ENCODE peak calls at places on chromosomes 3 and 15, in eight cellular contexts. T, D, L, O, B, R, S and N are unnamed samples.

GRCh38 chr3:85939026-85939616 is 980.3 kb downstream of the CADM2 start:
- DNase-seq in T (no peak), B (no peak), D (no peak), R (no peak), S (no peak), L (no peak), O (no peak), N (peak; percentile 45)

GRCh38 chr3:98534734-98535133 is 3.0 kb downstream of the GPR15 start:
- DNase-seq in B (no peak), S (no peak), D (no peak), R (no peak), O (no peak), T (no peak), L (no peak), N (no peak)

GRCh38 chr3:20215636-20216035 is 29.6 kb upstream of the SGO1 start:
- DNase-seq in D (no peak), T (no peak), L (no peak), R (no peak), B (no peak), O (no peak), S (no peak), N (no peak)

GRCh38 chr3:113245775-113246174 is 34.4 kb downstream of the BOC start:
- DNase-seq in D (peak; percentile 64), T (no peak), R (peak; percentile 71), L (no peak), B (no peak), S (no peak), O (peak; percentile 16), N (no peak)

GRCh38 chr3:105722943-105723556 is 145.8 kb downstream of the CBLB start:
- DNase-seq in L (no peak), O (no peak), S (no peak), D (no peak), R (no peak), T (no peak), B (no peak), N (no peak)

GRCh38 chr3:137148406-137148805 is 190.6 kb downstream of the IL20RB start:
- DNase-seq in O (no peak), R (no peak), S (no peak), D (no peak), T (no peak), L (no peak), B (no peak), N (no peak)

GRCh38 chr15:96285715-96286367 is 44.7 kb upstream of the NR2F2 start:
- DNase-seq in T (no peak), O (no peak), B (no peak), S (no peak), D (no peak), L (no peak), R (no peak), N (peak; percentile 63)

GRCh38 chr3:54733079-54733478 is 194.8 kb downstream of the LRTM1 start:
- DNase-seq in O (no peak), T (no peak), S (no peak), D (no peak), R (no peak), B (no peak), L (no peak), N (peak; percentile 59)

GRCh38 chr3:108605028-108605427 is 15.5 kb downstream of the DZIP3 start:
- DNase-seq in O (no peak), L (no peak), D (no peak), R (no peak), S (no peak), B (no peak), T (no peak), N (no peak)

GRCh38 chr3:194007598-194008337 is 128.2 kb upstream of the HES1 start:
- DNase-seq in R (no peak), O (no peak), B (no peak), T (no peak), L (no peak), S (no peak), D (no peak), N (no peak)

GRCh38 chr15:69357773-69358765 is 56.1 kb upstream of the KIF23 start:
- DNase-seq in R (peak; percentile 29), T (no peak), D (peak; percentile 10), S (no peak), L (no peak), O (no peak), B (no peak), N (peak; percentile 56)

GRCh38 chr3:76638006-76638405 is 401.9 kb upstream of the ROBO2 start:
- DNase-seq in L (no peak), B (no peak), O (no peak), D (no peak), S (no peak), T (peak; percentile 13), R (no peak), N (no peak)

GRCh38 chr3:17040322-17040721 is 155.6 kb downstream of the PLCL2 start:
- DNase-seq in O (no peak), S (no peak), L (no peak), D (no peak), T (no peak), R (no peak), B (no peak), N (no peak)

GRCh38 chr15:39641187-39641889 is 60.5 kb downstream of the THBS1 start:
- DNase-seq in S (no peak), D (no peak), T (peak; percentile 63), O (peak; percentile 34), R (no peak), B (no peak), L (no peak), N (no peak)

GRCh38 chr3:17765819-17766472 is 23.5 kb upstream of the TBC1D5 start:
- DNase-seq in R (no peak), D (no peak), O (no peak), S (no peak), B (no peak), L (no peak), T (no peak), N (no peak)

GRCh38 chr15:67103869-67104268 is 38.5 kb downstream of the SMAD3 start:
- DNase-seq in O (no peak), S (no peak), D (no peak), T (no peak), R (no peak), L (no peak), B (no peak), N (no peak)